ENCODE peak calls at places on chromosomes 7 and 10, in nine cellular contexts. One of them, this sample, is unnamed.

GRCh38 chr7:42162560-42163325 is 74.3 kb downstream of the GLI3 start:
- DNase-seq in left lobe of liver: no peak
- DNase-seq in AG04450: no peak
- DNase-seq in occipital lobe: no peak
- DNase-seq in sciatic nerve: no peak
- DNase-seq in amniotic stem cell: no peak
- DNase-seq in germinal center: no peak
- DNase-seq in fibroblast of the aortic adventitia: no peak
- DNase-seq in activated CD4-positive, alpha-beta T cell treated with anti-CD3 and anti-CD28 coated beads for 1 hour: no peak
- DNase-seq in this sample: no peak

GRCh38 chr7:143172354-143172753 is 10.9 kb upstream of the TAS2R39 start:
- DNase-seq in left lobe of liver: peak
- DNase-seq in AG04450: no peak
- DNase-seq in occipital lobe: no peak
- DNase-seq in sciatic nerve: no peak
- DNase-seq in amniotic stem cell: no peak
- DNase-seq in germinal center: no peak
- DNase-seq in fibroblast of the aortic adventitia: peak
- DNase-seq in activated CD4-positive, alpha-beta T cell treated with anti-CD3 and anti-CD28 coated beads for 1 hour: no peak
- DNase-seq in this sample: no peak

GRCh38 chr7:34160261-34160752 is 255.0 kb downstream of the BMPER start:
- DNase-seq in left lobe of liver: no peak
- DNase-seq in AG04450: peak
- DNase-seq in occipital lobe: no peak
- DNase-seq in sciatic nerve: no peak
- DNase-seq in amniotic stem cell: no peak
- DNase-seq in germinal center: no peak
- DNase-seq in fibroblast of the aortic adventitia: peak
- DNase-seq in activated CD4-positive, alpha-beta T cell treated with anti-CD3 and anti-CD28 coated beads for 1 hour: no peak
- DNase-seq in this sample: no peak

GRCh38 chr10:126437661-126438406 is 49.6 kb upstream of the ADAM12 start:
- DNase-seq in left lobe of liver: no peak
- DNase-seq in AG04450: no peak
- DNase-seq in occipital lobe: no peak
- DNase-seq in sciatic nerve: no peak
- DNase-seq in amniotic stem cell: no peak
- DNase-seq in germinal center: no peak
- DNase-seq in fibroblast of the aortic adventitia: no peak
- DNase-seq in activated CD4-positive, alpha-beta T cell treated with anti-CD3 and anti-CD28 coated beads for 1 hour: no peak
- DNase-seq in this sample: no peak

GRCh38 chr7:2926898-2927405 is 82.8 kb upstream of the GNA12 start:
- DNase-seq in left lobe of liver: no peak
- DNase-seq in AG04450: no peak
- DNase-seq in occipital lobe: no peak
- DNase-seq in sciatic nerve: peak
- DNase-seq in amniotic stem cell: no peak
- DNase-seq in germinal center: no peak
- DNase-seq in fibroblast of the aortic adventitia: no peak
- DNase-seq in activated CD4-positive, alpha-beta T cell treated with anti-CD3 and anti-CD28 coated beads for 1 hour: no peak
- DNase-seq in this sample: no peak

GRCh38 chr7:158067931-158068482 is 519.6 kb downstream of the PTPRN2 start:
- DNase-seq in left lobe of liver: no peak
- DNase-seq in AG04450: no peak
- DNase-seq in occipital lobe: no peak
- DNase-seq in sciatic nerve: peak
- DNase-seq in amniotic stem cell: no peak
- DNase-seq in germinal center: no peak
- DNase-seq in fibroblast of the aortic adventitia: no peak
- DNase-seq in activated CD4-positive, alpha-beta T cell treated with anti-CD3 and anti-CD28 coated beads for 1 hour: no peak
- DNase-seq in this sample: no peak

GRCh38 chr7:23598321-23598720 is 1.1 kb downstream of the CCDC126 start:
- DNase-seq in left lobe of liver: no peak
- DNase-seq in AG04450: no peak
- DNase-seq in occipital lobe: no peak
- DNase-seq in sciatic nerve: no peak
- DNase-seq in amniotic stem cell: no peak
- DNase-seq in germinal center: no peak
- DNase-seq in fibroblast of the aortic adventitia: no peak
- DNase-seq in activated CD4-positive, alpha-beta T cell treated with anti-CD3 and anti-CD28 coated beads for 1 hour: no peak
- DNase-seq in this sample: no peak

GRCh38 chr10:79176949-79177602 is 108.3 kb downstream of the ZMIZ1 start:
- DNase-seq in left lobe of liver: no peak
- DNase-seq in AG04450: no peak
- DNase-seq in occipital lobe: no peak
- DNase-seq in sciatic nerve: no peak
- DNase-seq in amniotic stem cell: no peak
- DNase-seq in germinal center: no peak
- DNase-seq in fibroblast of the aortic adventitia: peak
- DNase-seq in activated CD4-positive, alpha-beta T cell treated with anti-CD3 and anti-CD28 coated beads for 1 hour: no peak
- DNase-seq in this sample: no peak

GRCh38 chr7:151683615-151684407 is 164.1 kb upstream of the RHEB start:
- DNase-seq in left lobe of liver: no peak
- DNase-seq in AG04450: no peak
- DNase-seq in occipital lobe: no peak
- DNase-seq in sciatic nerve: peak
- DNase-seq in amniotic stem cell: no peak
- DNase-seq in germinal center: no peak
- DNase-seq in fibroblast of the aortic adventitia: no peak
- DNase-seq in activated CD4-positive, alpha-beta T cell treated with anti-CD3 and anti-CD28 coated beads for 1 hour: no peak
- DNase-seq in this sample: no peak

GRCh38 chr7:35716038-35716803 is 21.3 kb upstream of the HERPUD2 start:
- DNase-seq in left lobe of liver: no peak
- DNase-seq in AG04450: no peak
- DNase-seq in occipital lobe: peak
- DNase-seq in sciatic nerve: no peak
- DNase-seq in amniotic stem cell: no peak
- DNase-seq in germinal center: no peak
- DNase-seq in fibroblast of the aortic adventitia: peak
- DNase-seq in activated CD4-positive, alpha-beta T cell treated with anti-CD3 and anti-CD28 coated beads for 1 hour: no peak
- DNase-seq in this sample: no peak

GRCh38 chr7:132996581-132997242 is 85.2 kb downstream of the CHCHD3 start:
- DNase-seq in left lobe of liver: no peak
- DNase-seq in AG04450: no peak
- DNase-seq in occipital lobe: no peak
- DNase-seq in sciatic nerve: no peak
- DNase-seq in amniotic stem cell: no peak
- DNase-seq in germinal center: no peak
- DNase-seq in fibroblast of the aortic adventitia: no peak
- DNase-seq in activated CD4-positive, alpha-beta T cell treated with anti-CD3 and anti-CD28 coated beads for 1 hour: no peak
- DNase-seq in this sample: no peak

GRCh38 chr7:2508327-2509231 is 11.0 kb upstream of the LFNG start:
- DNase-seq in left lobe of liver: no peak
- DNase-seq in AG04450: no peak
- DNase-seq in occipital lobe: no peak
- DNase-seq in sciatic nerve: peak
- DNase-seq in amniotic stem cell: no peak
- DNase-seq in germinal center: peak
- DNase-seq in fibroblast of the aortic adventitia: no peak
- DNase-seq in activated CD4-positive, alpha-beta T cell treated with anti-CD3 and anti-CD28 coated beads for 1 hour: peak
- DNase-seq in this sample: peak

GRCh38 chr10:93235686-93236085 is 162.0 kb downstream of the CYP26A1 start:
- DNase-seq in left lobe of liver: peak
- DNase-seq in AG04450: no peak
- DNase-seq in occipital lobe: no peak
- DNase-seq in sciatic nerve: no peak
- DNase-seq in amniotic stem cell: no peak
- DNase-seq in germinal center: no peak
- DNase-seq in fibroblast of the aortic adventitia: peak
- DNase-seq in activated CD4-positive, alpha-beta T cell treated with anti-CD3 and anti-CD28 coated beads for 1 hour: no peak
- DNase-seq in this sample: no peak

GRCh38 chr7:9488555-9488954 is 1055.1 kb downstream of the NXPH1 start:
- DNase-seq in left lobe of liver: no peak
- DNase-seq in AG04450: peak
- DNase-seq in occipital lobe: no peak
- DNase-seq in sciatic nerve: no peak
- DNase-seq in amniotic stem cell: no peak
- DNase-seq in germinal center: no peak
- DNase-seq in fibroblast of the aortic adventitia: peak
- DNase-seq in activated CD4-positive, alpha-beta T cell treated with anti-CD3 and anti-CD28 coated beads for 1 hour: no peak
- DNase-seq in this sample: no peak

GRCh38 chr10:101783736-101784118 is 481 bp upstream of the NPM3 start:
- DNase-seq in left lobe of liver: no peak
- DNase-seq in AG04450: no peak
- DNase-seq in occipital lobe: no peak
- DNase-seq in sciatic nerve: no peak
- DNase-seq in amniotic stem cell: no peak
- DNase-seq in germinal center: no peak
- DNase-seq in fibroblast of the aortic adventitia: no peak
- DNase-seq in activated CD4-positive, alpha-beta T cell treated with anti-CD3 and anti-CD28 coated beads for 1 hour: no peak
- DNase-seq in this sample: peak

GRCh38 chr10:23094786-23095403 is 484 bp upstream of the MSRB2 start:
- DNase-seq in left lobe of liver: no peak
- DNase-seq in AG04450: no peak
- DNase-seq in occipital lobe: no peak
- DNase-seq in sciatic nerve: no peak
- DNase-seq in amniotic stem cell: no peak
- DNase-seq in germinal center: no peak
- DNase-seq in fibroblast of the aortic adventitia: no peak
- DNase-seq in activated CD4-positive, alpha-beta T cell treated with anti-CD3 and anti-CD28 coated beads for 1 hour: no peak
- DNase-seq in this sample: no peak

This sample was measured in GM13977.